ENCODE peak calls at places on chromosome 11, in eight cellular contexts. One of them, this sample, is unnamed.

GRCh38 chr11:12372111-12372510 is 5.3 kb upstream of the PARVA start:
- DNase-seq in omental fat pad: no peak
- DNase-seq in A549: no peak
- DNase-seq in HTR-8/SVneo: no peak
- DNase-seq in stimulated activated CD4-positive, alpha-beta T cell treated with anti-CD3 and anti-CD28 coated beads, Interleukin-4, amount 100 ng/mL, for 24 hours: no peak
- DNase-seq in C1 segment of cervical spinal cord: no peak
- DNase-seq in HL-60: no peak
- DNase-seq in epithelial cell of esophagus: no peak
- DNase-seq in this sample: no peak

GRCh38 chr11:74756571-74756970 is 7.9 kb downstream of the RNF169 start:
- DNase-seq in stimulated activated CD4-positive, alpha-beta T cell treated with anti-CD3 and anti-CD28 coated beads, Interleukin-4, amount 100 ng/mL, for 24 hours: no peak
- DNase-seq in HL-60: no peak
- DNase-seq in C1 segment of cervical spinal cord: no peak
- DNase-seq in A549: no peak
- DNase-seq in HTR-8/SVneo: no peak
- DNase-seq in epithelial cell of esophagus: no peak
- DNase-seq in omental fat pad: no peak
- DNase-seq in this sample: no peak

GRCh38 chr11:114440971-114441810 is 1.9 kb downstream of the REXO2 start:
- DNase-seq in stimulated activated CD4-positive, alpha-beta T cell treated with anti-CD3 and anti-CD28 coated beads, Interleukin-4, amount 100 ng/mL, for 24 hours: no peak
- DNase-seq in HL-60: no peak
- DNase-seq in C1 segment of cervical spinal cord: no peak
- DNase-seq in epithelial cell of esophagus: no peak
- DNase-seq in omental fat pad: no peak
- DNase-seq in A549: no peak
- DNase-seq in HTR-8/SVneo: no peak
- DNase-seq in this sample: no peak

GRCh38 chr11:15101072-15101701 is 13.5 kb upstream of the INSC start:
- DNase-seq in A549: peak
- DNase-seq in C1 segment of cervical spinal cord: no peak
- DNase-seq in HL-60: peak
- DNase-seq in stimulated activated CD4-positive, alpha-beta T cell treated with anti-CD3 and anti-CD28 coated beads, Interleukin-4, amount 100 ng/mL, for 24 hours: peak
- DNase-seq in HTR-8/SVneo: peak
- DNase-seq in omental fat pad: no peak
- DNase-seq in epithelial cell of esophagus: peak
- DNase-seq in this sample: peak

GRCh38 chr11:128757235-128757711 is 63.4 kb downstream of the FLI1 start:
- DNase-seq in epithelial cell of esophagus: peak
- DNase-seq in stimulated activated CD4-positive, alpha-beta T cell treated with anti-CD3 and anti-CD28 coated beads, Interleukin-4, amount 100 ng/mL, for 24 hours: peak
- DNase-seq in omental fat pad: no peak
- DNase-seq in HTR-8/SVneo: peak
- DNase-seq in HL-60: peak
- DNase-seq in C1 segment of cervical spinal cord: no peak
- DNase-seq in A549: no peak
- DNase-seq in this sample: peak

GRCh38 chr11:8717876-8718753 is 35.5 kb downstream of the RPL27A start:
- DNase-seq in A549: no peak
- DNase-seq in HTR-8/SVneo: peak
- DNase-seq in HL-60: peak
- DNase-seq in epithelial cell of esophagus: peak
- DNase-seq in omental fat pad: no peak
- DNase-seq in C1 segment of cervical spinal cord: peak
- DNase-seq in stimulated activated CD4-positive, alpha-beta T cell treated with anti-CD3 and anti-CD28 coated beads, Interleukin-4, amount 100 ng/mL, for 24 hours: no peak
- DNase-seq in this sample: peak

GRCh38 chr11:124859171-124859570 is 6.1 kb upstream of the ROBO3 start:
- DNase-seq in omental fat pad: no peak
- DNase-seq in A549: no peak
- DNase-seq in HL-60: no peak
- DNase-seq in C1 segment of cervical spinal cord: no peak
- DNase-seq in stimulated activated CD4-positive, alpha-beta T cell treated with anti-CD3 and anti-CD28 coated beads, Interleukin-4, amount 100 ng/mL, for 24 hours: no peak
- DNase-seq in epithelial cell of esophagus: no peak
- DNase-seq in HTR-8/SVneo: no peak
- DNase-seq in this sample: no peak

GRCh38 chr11:10916674-10917073 is 58.8 kb upstream of the ZBED5 start:
- DNase-seq in HL-60: no peak
- DNase-seq in A549: no peak
- DNase-seq in HTR-8/SVneo: no peak
- DNase-seq in C1 segment of cervical spinal cord: no peak
- DNase-seq in omental fat pad: no peak
- DNase-seq in epithelial cell of esophagus: peak
- DNase-seq in stimulated activated CD4-positive, alpha-beta T cell treated with anti-CD3 and anti-CD28 coated beads, Interleukin-4, amount 100 ng/mL, for 24 hours: no peak
- DNase-seq in this sample: no peak

GRCh38 chr11:134275534-134276395 is at the start of gene GLB1L3:
- DNase-seq in epithelial cell of esophagus: peak
- DNase-seq in HL-60: peak
- DNase-seq in HTR-8/SVneo: no peak
- DNase-seq in omental fat pad: no peak
- DNase-seq in A549: peak
- DNase-seq in stimulated activated CD4-positive, alpha-beta T cell treated with anti-CD3 and anti-CD28 coated beads, Interleukin-4, amount 100 ng/mL, for 24 hours: peak
- DNase-seq in C1 segment of cervical spinal cord: no peak
- DNase-seq in this sample: no peak

GRCh38 chr11:2530131-2530854 is 85.5 kb downstream of the KCNQ1 start:
- DNase-seq in omental fat pad: no peak
- DNase-seq in C1 segment of cervical spinal cord: no peak
- DNase-seq in A549: no peak
- DNase-seq in stimulated activated CD4-positive, alpha-beta T cell treated with anti-CD3 and anti-CD28 coated beads, Interleukin-4, amount 100 ng/mL, for 24 hours: no peak
- DNase-seq in epithelial cell of esophagus: no peak
- DNase-seq in HTR-8/SVneo: no peak
- DNase-seq in HL-60: no peak
- DNase-seq in this sample: no peak

GRCh38 chr11:45275823-45276222 is 10.3 kb downstream of the SYT13 start:
- DNase-seq in HL-60: no peak
- DNase-seq in epithelial cell of esophagus: peak
- DNase-seq in HTR-8/SVneo: no peak
- DNase-seq in A549: no peak
- DNase-seq in stimulated activated CD4-positive, alpha-beta T cell treated with anti-CD3 and anti-CD28 coated beads, Interleukin-4, amount 100 ng/mL, for 24 hours: no peak
- DNase-seq in omental fat pad: no peak
- DNase-seq in C1 segment of cervical spinal cord: no peak
- DNase-seq in this sample: no peak

GRCh38 chr11:118375980-118376379 is 16.6 kb downstream of the UBE4A start:
- DNase-seq in C1 segment of cervical spinal cord: no peak
- DNase-seq in HL-60: no peak
- DNase-seq in stimulated activated CD4-positive, alpha-beta T cell treated with anti-CD3 and anti-CD28 coated beads, Interleukin-4, amount 100 ng/mL, for 24 hours: no peak
- DNase-seq in HTR-8/SVneo: no peak
- DNase-seq in epithelial cell of esophagus: no peak
- DNase-seq in A549: no peak
- DNase-seq in omental fat pad: no peak
- DNase-seq in this sample: no peak

GRCh38 chr11:114399903-114400221 is 449 bp downstream of the C11orf71 start:
- DNase-seq in stimulated activated CD4-positive, alpha-beta T cell treated with anti-CD3 and anti-CD28 coated beads, Interleukin-4, amount 100 ng/mL, for 24 hours: no peak
- DNase-seq in epithelial cell of esophagus: peak
- DNase-seq in HL-60: peak
- DNase-seq in omental fat pad: no peak
- DNase-seq in C1 segment of cervical spinal cord: peak
- DNase-seq in A549: peak
- DNase-seq in HTR-8/SVneo: no peak
- DNase-seq in this sample: peak

GRCh38 chr11:69018924-69019323 is 5.9 kb upstream of the MRGPRF start:
- DNase-seq in omental fat pad: no peak
- DNase-seq in epithelial cell of esophagus: no peak
- DNase-seq in HTR-8/SVneo: no peak
- DNase-seq in stimulated activated CD4-positive, alpha-beta T cell treated with anti-CD3 and anti-CD28 coated beads, Interleukin-4, amount 100 ng/mL, for 24 hours: no peak
- DNase-seq in HL-60: no peak
- DNase-seq in C1 segment of cervical spinal cord: no peak
- DNase-seq in A549: no peak
- DNase-seq in this sample: peak

GRCh38 chr11:125874556-125875124 is 12.8 kb upstream of the HYLS1 start:
- DNase-seq in HTR-8/SVneo: peak
- DNase-seq in epithelial cell of esophagus: peak
- DNase-seq in C1 segment of cervical spinal cord: no peak
- DNase-seq in HL-60: peak
- DNase-seq in A549: peak
- DNase-seq in omental fat pad: no peak
- DNase-seq in stimulated activated CD4-positive, alpha-beta T cell treated with anti-CD3 and anti-CD28 coated beads, Interleukin-4, amount 100 ng/mL, for 24 hours: peak
- DNase-seq in this sample: peak

GRCh38 chr11:70526116-70527045 is 128.1 kb downstream of the CTTN start:
- DNase-seq in A549: no peak
- DNase-seq in omental fat pad: no peak
- DNase-seq in C1 segment of cervical spinal cord: no peak
- DNase-seq in HL-60: no peak
- DNase-seq in stimulated activated CD4-positive, alpha-beta T cell treated with anti-CD3 and anti-CD28 coated beads, Interleukin-4, amount 100 ng/mL, for 24 hours: no peak
- DNase-seq in epithelial cell of esophagus: no peak
- DNase-seq in HTR-8/SVneo: no peak
- DNase-seq in this sample: no peak

GRCh38 chr11:5335166-5335565 is 8.2 kb downstream of the OR51B5 start:
- DNase-seq in HL-60: no peak
- DNase-seq in A549: no peak
- DNase-seq in omental fat pad: no peak
- DNase-seq in HTR-8/SVneo: no peak
- DNase-seq in stimulated activated CD4-positive, alpha-beta T cell treated with anti-CD3 and anti-CD28 coated beads, Interleukin-4, amount 100 ng/mL, for 24 hours: no peak
- DNase-seq in epithelial cell of esophagus: no peak
- DNase-seq in C1 segment of cervical spinal cord: no peak
- DNase-seq in this sample: no peak

GRCh38 chr11:113289341-113290187 is 24.8 kb upstream of the TTC12 start:
- DNase-seq in epithelial cell of esophagus: peak
- DNase-seq in omental fat pad: no peak
- DNase-seq in HTR-8/SVneo: peak
- DNase-seq in HL-60: peak
- DNase-seq in stimulated activated CD4-positive, alpha-beta T cell treated with anti-CD3 and anti-CD28 coated beads, Interleukin-4, amount 100 ng/mL, for 24 hours: peak
- DNase-seq in A549: peak
- DNase-seq in C1 segment of cervical spinal cord: peak
- DNase-seq in this sample: peak

GRCh38 chr11:65083834-65084597 is at the start of the genes CDCA5 and ZFPL1:
- DNase-seq in stimulated activated CD4-positive, alpha-beta T cell treated with anti-CD3 and anti-CD28 coated beads, Interleukin-4, amount 100 ng/mL, for 24 hours: peak
- DNase-seq in HTR-8/SVneo: peak
- DNase-seq in C1 segment of cervical spinal cord: peak
- DNase-seq in omental fat pad: peak
- DNase-seq in HL-60: peak
- DNase-seq in epithelial cell of esophagus: peak
- DNase-seq in A549: peak
- DNase-seq in this sample: peak

GRCh38 chr11:120208777-120209176 is 2.1 kb upstream of the OAF start:
- DNase-seq in C1 segment of cervical spinal cord: no peak
- DNase-seq in omental fat pad: peak
- DNase-seq in stimulated activated CD4-positive, alpha-beta T cell treated with anti-CD3 and anti-CD28 coated beads, Interleukin-4, amount 100 ng/mL, for 24 hours: no peak
- DNase-seq in HL-60: peak
- DNase-seq in epithelial cell of esophagus: peak
- DNase-seq in A549: peak
- DNase-seq in HTR-8/SVneo: no peak
- DNase-seq in this sample: peak

GRCh38 chr11:6251120-6251733 is 8.4 kb upstream of the CCKBR start:
- DNase-seq in omental fat pad: no peak
- DNase-seq in HL-60: peak
- DNase-seq in stimulated activated CD4-positive, alpha-beta T cell treated with anti-CD3 and anti-CD28 coated beads, Interleukin-4, amount 100 ng/mL, for 24 hours: peak
- DNase-seq in HTR-8/SVneo: peak
- DNase-seq in C1 segment of cervical spinal cord: no peak
- DNase-seq in A549: peak
- DNase-seq in epithelial cell of esophagus: peak
- DNase-seq in this sample: peak

GRCh38 chr11:76203131-76203925 is 3.0 kb downstream of the WNT11 start:
- DNase-seq in omental fat pad: no peak
- DNase-seq in stimulated activated CD4-positive, alpha-beta T cell treated with anti-CD3 and anti-CD28 coated beads, Interleukin-4, amount 100 ng/mL, for 24 hours: no peak
- DNase-seq in epithelial cell of esophagus: no peak
- DNase-seq in HTR-8/SVneo: no peak
- DNase-seq in A549: no peak
- DNase-seq in HL-60: no peak
- DNase-seq in C1 segment of cervical spinal cord: no peak
- DNase-seq in this sample: no peak

GRCh38 chr11:15841898-15842297 is 514.4 kb downstream of the SOX6 start:
- DNase-seq in omental fat pad: no peak
- DNase-seq in C1 segment of cervical spinal cord: no peak
- DNase-seq in stimulated activated CD4-positive, alpha-beta T cell treated with anti-CD3 and anti-CD28 coated beads, Interleukin-4, amount 100 ng/mL, for 24 hours: no peak
- DNase-seq in A549: no peak
- DNase-seq in HTR-8/SVneo: no peak
- DNase-seq in epithelial cell of esophagus: peak
- DNase-seq in HL-60: no peak
- DNase-seq in this sample: no peak

GRCh38 chr11:116366980-116367640 is 405.7 kb downstream of the BUD13 start:
- DNase-seq in HTR-8/SVneo: no peak
- DNase-seq in omental fat pad: no peak
- DNase-seq in HL-60: no peak
- DNase-seq in C1 segment of cervical spinal cord: no peak
- DNase-seq in A549: no peak
- DNase-seq in epithelial cell of esophagus: peak
- DNase-seq in stimulated activated CD4-positive, alpha-beta T cell treated with anti-CD3 and anti-CD28 coated beads, Interleukin-4, amount 100 ng/mL, for 24 hours: no peak
- DNase-seq in this sample: peak

GRCh38 chr11:41446107-41446506 is 13.3 kb downstream of the LRRC4C start:
- DNase-seq in epithelial cell of esophagus: no peak
- DNase-seq in HTR-8/SVneo: no peak
- DNase-seq in A549: no peak
- DNase-seq in stimulated activated CD4-positive, alpha-beta T cell treated with anti-CD3 and anti-CD28 coated beads, Interleukin-4, amount 100 ng/mL, for 24 hours: no peak
- DNase-seq in C1 segment of cervical spinal cord: no peak
- DNase-seq in omental fat pad: no peak
- DNase-seq in HL-60: no peak
- DNase-seq in this sample: peak

GRCh38 chr11:88384678-88385015 is 47.1 kb upstream of the CTSC start:
- DNase-seq in stimulated activated CD4-positive, alpha-beta T cell treated with anti-CD3 and anti-CD28 coated beads, Interleukin-4, amount 100 ng/mL, for 24 hours: no peak
- DNase-seq in omental fat pad: no peak
- DNase-seq in epithelial cell of esophagus: peak
- DNase-seq in C1 segment of cervical spinal cord: no peak
- DNase-seq in HL-60: no peak
- DNase-seq in A549: no peak
- DNase-seq in HTR-8/SVneo: no peak
- DNase-seq in this sample: peak

GRCh38 chr11:126257764-126258163 is 10.9 kb downstream of the SRPRA start:
- DNase-seq in HL-60: no peak
- DNase-seq in HTR-8/SVneo: no peak
- DNase-seq in stimulated activated CD4-positive, alpha-beta T cell treated with anti-CD3 and anti-CD28 coated beads, Interleukin-4, amount 100 ng/mL, for 24 hours: no peak
- DNase-seq in epithelial cell of esophagus: no peak
- DNase-seq in omental fat pad: no peak
- DNase-seq in A549: no peak
- DNase-seq in C1 segment of cervical spinal cord: no peak
- DNase-seq in this sample: no peak

GRCh38 chr11:6170226-6170625 is at the start of gene OR52B2:
- DNase-seq in stimulated activated CD4-positive, alpha-beta T cell treated with anti-CD3 and anti-CD28 coated beads, Interleukin-4, amount 100 ng/mL, for 24 hours: no peak
- DNase-seq in epithelial cell of esophagus: no peak
- DNase-seq in HTR-8/SVneo: no peak
- DNase-seq in omental fat pad: no peak
- DNase-seq in HL-60: no peak
- DNase-seq in C1 segment of cervical spinal cord: no peak
- DNase-seq in A549: no peak
- DNase-seq in this sample: no peak

GRCh38 chr11:66914505-66914904 is 43.7 kb downstream of the PC start:
- DNase-seq in C1 segment of cervical spinal cord: no peak
- DNase-seq in epithelial cell of esophagus: no peak
- DNase-seq in stimulated activated CD4-positive, alpha-beta T cell treated with anti-CD3 and anti-CD28 coated beads, Interleukin-4, amount 100 ng/mL, for 24 hours: no peak
- DNase-seq in A549: no peak
- DNase-seq in omental fat pad: no peak
- DNase-seq in HL-60: no peak
- DNase-seq in HTR-8/SVneo: no peak
- DNase-seq in this sample: no peak

GRCh38 chr11:35187996-35188395 is 49.0 kb downstream of the CD44 start:
- DNase-seq in stimulated activated CD4-positive, alpha-beta T cell treated with anti-CD3 and anti-CD28 coated beads, Interleukin-4, amount 100 ng/mL, for 24 hours: no peak
- DNase-seq in HTR-8/SVneo: no peak
- DNase-seq in epithelial cell of esophagus: no peak
- DNase-seq in A549: no peak
- DNase-seq in C1 segment of cervical spinal cord: no peak
- DNase-seq in HL-60: no peak
- DNase-seq in omental fat pad: no peak
- DNase-seq in this sample: no peak

GRCh38 chr11:112315861-112316739 is 55.4 kb upstream of the PLET1 start:
- DNase-seq in stimulated activated CD4-positive, alpha-beta T cell treated with anti-CD3 and anti-CD28 coated beads, Interleukin-4, amount 100 ng/mL, for 24 hours: no peak
- DNase-seq in A549: no peak
- DNase-seq in epithelial cell of esophagus: no peak
- DNase-seq in HTR-8/SVneo: no peak
- DNase-seq in C1 segment of cervical spinal cord: no peak
- DNase-seq in omental fat pad: no peak
- DNase-seq in HL-60: no peak
- DNase-seq in this sample: no peak